ENCODE peak calls at places on chromosomes 11 and 22, in six cellular contexts. D is H9, X is kidney, K is endothelial cell of umbilical vein, M is fibroblast of lung, W is endodermal cell. P is an unnamed sample.

GRCh38 chr22:44709881-44710400 is 7.9 kb downstream of the PRR5 start:
- DNase-seq in W (no peak), D (no peak), X (no peak), K (no peak), M (no peak), P (no peak)

GRCh38 chr22:50526849-50527801 is 1.7 kb upstream of the SCO2 start:
- DNase-seq in X (peak; percentile 91), W (peak; percentile 90), M (peak; percentile 35), K (no peak), D (peak; percentile 88), P (peak; percentile 29)

GRCh38 chr11:70478194-70478890 is 80.0 kb downstream of the CTTN start:
- DNase-seq in X (peak; percentile 38), K (no peak), D (no peak), M (no peak), W (no peak), P (no peak)

GRCh38 chr11:32288276-32288675 is 147.1 kb downstream of the WT1 start:
- DNase-seq in M (no peak), W (peak; percentile 61), D (peak; percentile 49), X (no peak), K (no peak), P (no peak)

GRCh38 chr22:45552580-45553332 is 50.1 kb downstream of the FBLN1 start:
- DNase-seq in W (peak; percentile 69), X (peak; percentile 94), K (no peak), M (peak; percentile 97), D (peak; percentile 42), P (peak; percentile 77)

GRCh38 chr11:116473790-116474346 is 298.9 kb downstream of the BUD13 start:
- DNase-seq in D (peak; percentile 50), K (no peak), W (peak; percentile 80), X (no peak), M (no peak), P (no peak)

GRCh38 chr22:19605508-19606331 is 81.5 kb upstream of the CLDN5 start:
- DNase-seq in M (no peak), W (no peak), K (no peak), D (no peak), X (no peak), P (no peak)

GRCh38 chr11:12276356-12276755 is 101.0 kb upstream of the PARVA start:
- DNase-seq in W (peak; percentile 20), X (peak; percentile 56), D (peak; percentile 7), M (no peak), K (no peak), P (no peak)

GRCh38 chr11:76163289-76163880 is 42.9 kb downstream of the WNT11 start:
- DNase-seq in M (no peak), X (peak; percentile 61), W (no peak), K (no peak), D (no peak), P (no peak)

GRCh38 chr22:27217154-27217553 is 559.8 kb downstream of the MIAT start:
- DNase-seq in W (no peak), X (no peak), K (no peak), D (no peak), M (no peak), P (no peak)

GRCh38 chr22:23533328-23533762 is 46.7 kb downstream of the IGLL1 start:
- DNase-seq in K (peak; percentile 24), M (no peak), X (peak; percentile 61), D (peak; percentile 88), W (peak; percentile 96), P (peak; percentile 11)

GRCh38 chr22:27930246-27931060 is 11.4 kb upstream of the PITPNB start:
- DNase-seq in M (no peak), X (no peak), W (no peak), D (no peak), K (no peak), P (peak; percentile 62)

GRCh38 chr11:18791175-18792065 is at the start of gene PTPN5:
- DNase-seq in M (no peak), W (peak; percentile 83), D (peak; percentile 66), K (no peak), X (no peak), P (peak; percentile 36)

GRCh38 chr11:7688238-7688826 is 15.0 kb upstream of the CYB5R2 start:
- DNase-seq in X (no peak), W (no peak), D (no peak), M (peak; percentile 52), K (peak; percentile 36), P (peak; percentile 81)

GRCh38 chr22:45240137-45240809 is 421 bp downstream of the KIAA0930 start:
- DNase-seq in X (no peak), K (peak; percentile 23), D (no peak), M (no peak), W (peak; percentile 71), P (peak; percentile 73)

GRCh38 chr11:113908107-113908506 is 3.5 kb downstream of the HTR3B start:
- DNase-seq in X (no peak), M (no peak), W (peak; percentile 18), K (no peak), D (no peak), P (no peak)

GRCh38 chr11:41281131-41281742 is 178.2 kb downstream of the LRRC4C start:
- DNase-seq in D (no peak), W (no peak), X (no peak), M (no peak), K (no peak), P (no peak)

GRCh38 chr11:83044958-83045712 is 26.6 kb downstream of the RAB30 start:
- DNase-seq in M (peak; percentile 68), K (peak; percentile 55), W (no peak), X (no peak), D (no peak), P (peak; percentile 49)

DNA sequence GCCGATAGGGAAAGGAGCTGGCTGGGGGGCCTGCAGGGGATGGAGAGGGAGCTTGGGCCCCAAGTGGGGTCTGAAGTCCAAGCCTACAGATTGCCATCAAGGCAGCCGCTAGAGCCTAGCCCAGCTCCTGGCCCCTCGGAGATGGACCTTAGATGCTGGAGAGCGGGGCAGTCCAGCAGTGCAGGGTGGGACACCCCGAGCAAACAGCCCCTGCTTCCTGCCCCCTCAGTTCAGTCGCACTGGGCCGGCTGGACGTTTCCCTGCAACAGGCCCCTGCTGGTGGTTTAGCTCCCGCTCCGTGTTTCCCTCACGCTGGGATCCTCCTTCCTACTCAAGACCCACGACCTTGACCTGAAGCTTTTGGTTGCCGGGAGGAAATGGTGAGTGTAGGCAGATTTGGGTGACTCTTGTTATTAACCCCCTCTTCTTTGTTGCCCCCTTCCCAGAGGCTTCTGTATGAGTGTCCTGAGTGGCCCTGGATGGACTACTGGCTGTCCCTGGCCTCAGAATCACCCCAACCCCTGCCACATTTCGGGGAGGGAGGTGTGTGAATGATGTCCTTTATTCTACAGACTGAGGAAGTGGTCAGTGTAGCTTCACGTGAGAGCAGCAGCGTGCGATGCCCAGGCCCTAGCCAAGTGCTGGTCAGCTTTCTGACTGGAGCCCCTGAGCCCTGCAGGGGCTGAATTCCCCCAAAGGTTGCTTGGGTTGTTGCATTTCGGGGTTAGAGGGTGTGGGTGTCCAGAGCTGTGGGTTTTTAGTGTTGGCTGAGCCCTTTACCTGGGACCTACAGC is 2.7 kb downstream of the ST3GAL4 start:
- DNase-seq in X (no peak), K (no peak), W (no peak), M (no peak), D (no peak), P (no peak)
- H3K4me1 ChIP-seq in X (peaks cover 10% of the 10 kb centered on the region), K (peaks cover 22% of the 10 kb centered on the region), W (peaks cover 12% of the 10 kb centered on the region), M (peaks cover 18% of the 10 kb centered on the region), D (peaks cover 6% of the 10 kb centered on the region), P (peaks cover 68% of the 10 kb centered on the region)

DNA sequence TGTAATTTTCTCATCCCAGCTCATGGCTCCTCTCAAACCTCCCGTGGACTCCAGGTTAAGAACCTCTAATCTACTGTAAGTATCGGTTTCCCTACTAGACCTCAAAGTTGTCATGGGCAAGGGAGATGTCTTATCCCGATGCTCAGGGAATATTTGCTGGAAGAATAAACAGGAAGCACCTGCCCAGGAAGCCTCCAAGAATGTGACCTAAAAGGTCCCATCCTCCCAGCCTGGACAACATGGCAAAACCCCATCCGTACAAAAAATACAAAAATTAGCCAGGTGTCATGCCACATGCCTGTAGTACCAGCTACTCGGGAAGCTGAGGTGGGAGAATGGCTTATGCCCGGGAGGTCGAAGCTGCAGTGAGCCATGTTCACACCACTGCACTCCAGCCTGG is 62.4 kb downstream of the APOL1 start:
- DNase-seq in D (no peak), K (peak; percentile 86), M (no peak), W (no peak), X (no peak), P (no peak)
- H3K9ac ChIP-seq in D (no peak overlapping the region), K (peak overlapping the region; percentile 35), M (no peak overlapping the region), W (no peak overlapping the region), X (no peak overlapping the region), P (no peak overlapping the region)

GRCh38 chr11:118343981-118344521 is at the start of gene CD3G:
- DNase-seq in D (no peak), X (peak; percentile 65), K (no peak), W (no peak), M (no peak), P (no peak)
- H3K4me1 ChIP-seq in D (no peaks in the 10 kb centered on the region), X (no peaks in the 10 kb centered on the region), K (no peaks in the 10 kb centered on the region), W (peaks cover 4% of the 10 kb centered on the region), M (no peaks in the 10 kb centered on the region), P (no peaks in the 10 kb centered on the region)

DNA sequence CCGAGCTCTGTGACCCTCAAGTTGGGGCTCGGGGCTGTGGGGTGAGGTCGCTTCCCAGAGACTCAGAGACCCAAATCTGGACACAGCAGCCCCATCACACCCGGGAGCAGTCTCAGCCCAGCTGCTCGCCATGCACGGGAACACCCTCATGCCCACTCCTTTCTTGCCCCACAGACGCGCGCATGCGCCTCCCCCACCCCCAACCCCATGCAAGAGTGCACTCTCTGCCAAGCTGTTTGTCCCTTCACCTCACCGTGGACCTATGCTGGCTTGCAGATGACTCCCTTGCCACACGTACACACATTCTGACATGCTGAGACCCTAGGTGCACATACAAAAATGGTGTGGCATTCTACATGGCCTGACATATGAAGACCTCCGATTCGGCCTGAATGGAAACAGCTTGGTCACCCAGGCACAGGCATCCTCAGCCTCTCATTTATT is 500 bp upstream of the CD248 start:
- DNase-seq in K (peak; percentile 9), W (peak; percentile 73), D (no peak), M (peak; percentile 81), X (peak; percentile 84), P (peak; percentile 69)
- H3K9ac ChIP-seq in K (no peak overlapping the region), W (no peak overlapping the region), D (no peak overlapping the region), M (peak overlapping the region; percentile 35), X (no peak overlapping the region), P (peak overlapping the region; percentile 86)

DNA sequence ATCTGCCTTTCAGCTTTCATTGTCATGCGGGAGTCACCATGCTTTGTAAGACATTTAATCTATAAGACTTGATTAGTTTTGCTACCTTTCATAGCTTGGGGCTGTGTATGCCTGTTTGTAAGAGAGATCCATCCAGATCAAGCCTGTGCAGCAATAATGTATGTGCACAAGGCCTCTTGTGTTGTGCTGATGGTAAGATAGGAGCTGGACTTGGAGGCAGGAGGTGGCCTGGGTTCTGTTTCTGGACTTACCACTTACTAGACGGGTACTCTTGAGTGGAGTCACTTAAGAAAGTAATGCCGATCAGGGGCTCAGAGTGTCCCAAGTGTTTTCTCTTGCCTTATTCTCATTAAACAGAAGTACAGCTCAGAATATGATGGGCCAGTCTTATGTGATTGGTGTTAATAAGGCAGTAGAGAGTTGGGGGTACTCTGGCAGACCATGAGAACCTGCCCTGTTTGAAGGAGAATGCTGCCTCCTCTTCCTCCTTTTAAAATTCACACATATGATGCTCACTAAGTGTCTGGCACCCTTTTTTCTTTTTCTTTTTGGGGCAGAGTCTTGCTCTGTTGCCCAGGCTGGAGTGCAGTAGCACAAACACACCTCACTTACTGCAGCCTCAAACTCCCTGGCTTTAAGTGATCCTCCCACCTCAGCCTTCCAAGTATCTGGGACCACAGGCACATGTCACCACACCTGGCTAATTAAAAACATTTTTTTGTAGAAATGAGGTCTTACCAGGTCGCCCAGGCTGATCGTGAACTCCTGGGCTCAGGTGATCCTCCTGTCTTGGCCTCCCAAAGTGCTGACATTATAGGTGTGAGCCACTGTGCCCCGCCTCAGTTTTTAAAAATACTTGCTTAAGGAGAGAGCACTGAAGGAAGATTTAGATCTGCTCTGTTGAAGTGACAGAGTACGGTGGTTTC is 31.0 kb downstream of the PTPRJ start:
- DNase-seq in X (no peak), K (no peak), W (no peak), M (no peak), D (no peak), P (no peak)
- H3K4me1 ChIP-seq in X (peaks cover 4% of the 10 kb centered on the region), K (peaks cover 8% of the 10 kb centered on the region), W (peaks cover 8% of the 10 kb centered on the region), M (peaks cover 18% of the 10 kb centered on the region), D (peaks cover 2% of the 10 kb centered on the region), P (peaks cover 12% of the 10 kb centered on the region)

P was measured in adipocyte.